ENCODE peak calls at places on chromosomes 16 and 17, in four cellular contexts. E is transverse colon, G is PC-3, J is cardiac muscle cell. W is an unnamed sample.

GRCh38 chr17:79072544-79072943 is 2.1 kb upstream of the ENGASE start:
- DNase-seq in E (no peak), G (no peak), J (no peak), W (no peak)

GRCh38 chr17:54840885-54841614 is 59.6 kb upstream of the TOM1L1 start:
- DNase-seq in E (no peak), G (no peak), J (no peak), W (no peak)

GRCh38 chr17:65696739-65697394 is 135.4 kb upstream of the AXIN2 start:
- DNase-seq in E (no peak), G (peak; percentile 73), J (no peak), W (no peak)

GRCh38 chr16:67431805-67432476 is 1.0 kb downstream of the HSD11B2 start:
- DNase-seq in E (no peak), G (no peak), J (no peak), W (no peak)

GRCh38 chr16:53068423-53068833 is 13.6 kb downstream of the CHD9 start:
- DNase-seq in E (peak; percentile 28), G (no peak), J (no peak), W (no peak)

GRCh38 chr16:69482410-69482951 is 58.1 kb downstream of the CYB5B start:
- DNase-seq in E (no peak), G (no peak), J (no peak), W (no peak)

GRCh38 chr16:13316008-13316407 is 414.6 kb downstream of the SHISA9 start:
- DNase-seq in E (no peak), G (no peak), J (no peak), W (no peak)

GRCh38 chr17:64992325-64992802 is 64.2 kb downstream of the GNA13 start:
- DNase-seq in E (no peak), G (peak; percentile 100), J (no peak), W (no peak)

GRCh38 chr16:79635488-79635887 is 35.0 kb upstream of the MAF start:
- DNase-seq in E (no peak), G (no peak), J (no peak), W (no peak)

GRCh38 chr17:69607162-69607834 is 192.8 kb downstream of the MAP2K6 start:
- DNase-seq in E (peak; percentile 75), G (peak; percentile 86), J (peak; percentile 76), W (no peak)

GRCh38 chr16:84302111-84302954 is 7.7 kb downstream of the WFDC1 start:
- DNase-seq in E (no peak), G (no peak), J (no peak), W (no peak)

GRCh38 chr16:72537684-72538083 is 365.7 kb upstream of the PMFBP1 start:
- DNase-seq in E (no peak), G (peak; percentile 37), J (no peak), W (no peak)

GRCh38 chr16:57140866-57141668 is 44.8 kb downstream of the PSME3IP1 start:
- DNase-seq in E (no peak), G (no peak), J (no peak), W (no peak)

GRCh38 chr16:72474511-72475123 is 302.7 kb upstream of the PMFBP1 start:
- DNase-seq in E (no peak), G (peak; percentile 73), J (no peak), W (no peak)

GRCh38 chr16:86363057-86363490 is 147.3 kb upstream of the FOXF1 start:
- DNase-seq in E (peak; percentile 23), G (peak; percentile 43), J (peak; percentile 64), W (no peak)

GRCh38 chr17:55144518-55144917 is 120.2 kb upstream of the HLF start:
- DNase-seq in E (no peak), G (no peak), J (no peak), W (no peak)

GRCh38 chr17:57154896-57155295 is 69.8 kb downstream of the AKAP1 start:
- DNase-seq in E (no peak), G (no peak), J (no peak), W (no peak)

GRCh38 chr17:57152916-57153528 is 68.0 kb downstream of the AKAP1 start:
- DNase-seq in E (no peak), G (no peak), J (no peak), W (no peak)

DNA sequence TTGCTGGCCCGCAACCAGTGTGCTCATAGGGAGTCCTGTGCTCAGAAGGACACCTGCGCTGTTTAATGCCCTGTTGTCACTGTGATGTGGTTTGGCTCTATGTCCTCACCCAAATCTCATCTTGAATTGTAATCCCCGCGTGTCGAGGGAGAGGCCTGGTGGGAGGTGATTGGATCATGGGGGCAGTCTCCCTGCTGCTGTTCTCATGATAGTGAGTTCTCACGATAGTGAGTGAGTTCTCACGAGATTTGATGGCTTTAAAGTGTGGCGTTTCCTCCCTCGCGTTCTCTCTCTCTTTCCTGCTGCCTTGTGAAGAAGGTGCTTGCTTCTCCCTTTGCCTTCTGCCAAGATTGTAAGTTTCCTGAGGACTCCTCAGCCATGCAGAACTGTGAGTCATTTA is 66.8 kb downstream of the AKAP1 start:
- DNase-seq in E (no peak), G (no peak), J (no peak), W (no peak)
- H3K9me3 ChIP-seq in E (no peaks in the 10 kb centered on the region), G (peaks cover 5% of the 10 kb centered on the region), J (no peaks in the 10 kb centered on the region), W (no peaks in the 10 kb centered on the region)

DNA sequence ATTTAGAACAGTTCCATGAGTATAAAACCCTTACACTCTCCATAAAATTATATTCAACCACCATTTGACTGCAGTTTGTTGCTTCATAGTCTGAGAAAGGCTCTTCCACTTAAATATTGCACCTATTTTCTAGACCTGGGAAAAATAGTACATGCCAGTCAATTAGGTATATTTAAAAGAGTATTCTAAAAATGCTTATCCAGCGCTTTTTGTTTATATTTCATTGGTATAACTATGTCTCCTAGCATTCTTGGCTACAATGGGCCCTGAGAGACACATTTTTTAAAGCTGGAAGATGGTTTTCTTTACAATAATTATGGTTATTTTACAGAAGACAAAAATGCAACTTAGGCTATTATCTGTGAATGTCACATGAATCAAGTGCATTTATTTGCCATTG is 439.4 kb downstream of the KCNJ18 start:
- DNase-seq in E (no peak), G (no peak), J (no peak), W (no peak)
- H3K9me3 ChIP-seq in E (peaks cover 16% of the 10 kb centered on the region), G (peaks cover 33% of the 10 kb centered on the region), J (peaks cover 3% of the 10 kb centered on the region), W (no peaks in the 10 kb centered on the region)

GRCh38 chr16:35862242-35862641 is 2402.8 kb downstream of the TP53TG3F start:
- DNase-seq in E (no peak), G (no peak), J (no peak), W (no peak)
- H3K9me3 ChIP-seq in E (peaks cover 9% of the 10 kb centered on the region), G (no peaks in the 10 kb centered on the region), J (peaks cover 2% of the 10 kb centered on the region), W (no peaks in the 10 kb centered on the region)

DNA sequence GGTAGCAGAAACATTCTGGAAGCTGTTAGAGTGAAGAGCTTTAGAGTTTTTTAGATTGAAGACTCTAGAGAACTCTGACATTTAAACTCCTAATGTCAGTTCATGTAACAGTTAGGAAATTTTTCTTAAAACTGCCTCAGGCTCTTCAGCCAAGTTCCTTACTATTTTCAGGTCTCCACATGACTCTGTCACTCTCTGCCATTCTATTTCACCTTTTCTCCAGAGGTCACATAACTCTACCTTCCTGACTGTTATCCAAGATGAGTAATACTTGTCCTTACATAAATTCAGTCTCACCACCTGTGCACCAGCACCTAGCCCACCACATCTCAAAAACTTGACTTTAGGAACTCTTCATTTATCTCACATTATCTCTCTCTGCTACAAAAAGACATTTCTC is 347.1 kb upstream of the CA10 start:
- DNase-seq in E (no peak), G (no peak), J (no peak), W (no peak)
- H3K9me3 ChIP-seq in E (no peaks in the 10 kb centered on the region), G (peaks cover 53% of the 10 kb centered on the region), J (no peaks in the 10 kb centered on the region), W (no peaks in the 10 kb centered on the region)

GRCh38 chr16:22092143-22092933 is at the start of gene VWA3A:
- DNase-seq in E (no peak), G (no peak), J (peak; percentile 64), W (no peak)
- H3K9me3 ChIP-seq in E (no peaks in the 10 kb centered on the region), G (no peaks in the 10 kb centered on the region), J (no peaks in the 10 kb centered on the region), W (no peaks in the 10 kb centered on the region)

GRCh38 chr17:74141612-74142011 is 61.9 kb upstream of the RPL38 start:
- DNase-seq in E (no peak), G (no peak), J (no peak), W (no peak)
- H3K9me3 ChIP-seq in E (peaks cover 13% of the 10 kb centered on the region), G (peaks cover 21% of the 10 kb centered on the region), J (no peaks in the 10 kb centered on the region), W (peaks cover 5% of the 10 kb centered on the region)

GRCh38 chr16:88285514-88285822 is 97.3 kb upstream of the ZNF469 start:
- DNase-seq in E (no peak), G (no peak), J (no peak), W (no peak)

GRCh38 chr16:88284626-88285513 is 97.9 kb upstream of the ZNF469 start:
- DNase-seq in E (no peak), G (no peak), J (no peak), W (no peak)

GRCh38 chr16:88284101-88284500 is 98.7 kb upstream of the ZNF469 start:
- DNase-seq in E (no peak), G (no peak), J (no peak), W (no peak)

GRCh38 chr16:88282221-88283041 is 100.3 kb upstream of the ZNF469 start:
- DNase-seq in E (no peak), G (no peak), J (no peak), W (no peak)

GRCh38 chr16:88283596-88283995 is 99.2 kb upstream of the ZNF469 start:
- DNase-seq in E (no peak), G (no peak), J (no peak), W (no peak)
- H3K9me3 ChIP-seq in E (peaks cover 13% of the 10 kb centered on the region), G (peaks cover 5% of the 10 kb centered on the region), J (no peaks in the 10 kb centered on the region), W (no peaks in the 10 kb centered on the region)

W was measured in T-helper 17 cell.